ENCODE peak calls at places on chromosomes 1 and 21, in ten cellular contexts. O is GM20000, C is dorsolateral prefrontal cortex, K is RWPE1, G is mucosa of descending colon, T is EH, B is activated T-cell treated with anti-CD3 and anti-CD28 coated beads for 48 hours, D is HS-27A, J is anterior cingulate cortex, Q is T-helper 17 cell. L is an unnamed sample.

GRCh38 chr1:21311016-21311415 is 20.8 kb upstream of the ECE1 start:
- DNase-seq in O (no peak), C (peak), K (no peak), G (no peak), T (peak), B (no peak), D (no peak), J (peak), Q (no peak), L (no peak)

GRCh38 chr21:14533555-14534400 is 12.3 kb downstream of the SAMSN1 start:
- DNase-seq in O (peak), C (no peak), K (peak), G (no peak), T (peak), B (no peak), D (peak), J (no peak), Q (peak), L (peak)

GRCh38 chr1:72207059-72207458 is 75.3 kb downstream of the NEGR1 start:
- DNase-seq in O (no peak), C (no peak), K (no peak), G (no peak), T (no peak), B (no peak), D (no peak), J (no peak), Q (no peak), L (no peak)

GRCh38 chr1:237799762-237800474 is 90.8 kb downstream of the ZP4 start:
- DNase-seq in O (peak), C (peak), K (peak), G (peak), T (no peak), B (peak), D (peak), J (no peak), Q (no peak), L (peak)

GRCh38 chr1:198467342-198467741 is 73.1 kb downstream of the ATP6V1G3 start:
- DNase-seq in O (no peak), C (no peak), K (no peak), G (no peak), T (no peak), B (no peak), D (no peak), J (no peak), Q (no peak), L (no peak)

GRCh38 chr1:184843732-184844495 is 89.3 kb upstream of the EDEM3 start:
- DNase-seq in O (peak), C (no peak), K (no peak), G (peak), T (no peak), B (peak), D (no peak), J (no peak), Q (peak), L (peak)

GRCh38 chr1:10074059-10074854 is 41.5 kb downstream of the UBE4B start:
- DNase-seq in O (peak), C (no peak), K (peak), G (no peak), T (peak), B (peak), D (peak), J (peak), Q (no peak), L (peak)

GRCh38 chr1:208858738-208859137 is 614.6 kb upstream of the PLXNA2 start:
- DNase-seq in O (no peak), C (no peak), K (no peak), G (no peak), T (no peak), B (no peak), D (no peak), J (no peak), Q (no peak), L (no peak)

L was measured in HL-60.